ENCODE peak calls at places on chromosomes 1 and 21, in four cellular contexts. S is HepG2, O is A549, C is GM12878. M is an unnamed sample.

GRCh38 chr1:150021191-150021688 is 10.7 kb upstream of the OTUD7B start:
- DNase-seq in C (no peak), O (no peak), S (peak; percentile 95), M (no peak)

GRCh38 chr1:33137800-33138199 is 44.0 kb downstream of the TRIM62 start:
- DNase-seq in S (peak; percentile 32), C (no peak), O (no peak), M (peak; percentile 46)

GRCh38 chr1:183480971-183481431 is 8.7 kb downstream of the SMG7 start:
- DNase-seq in S (no peak), C (peak; percentile 33), O (no peak), M (no peak)

GRCh38 chr1:214463596-214463995 is 87.8 kb downstream of the PTPN14 start:
- DNase-seq in O (no peak), C (no peak), S (no peak), M (no peak)

GRCh38 chr1:79614762-79615161 is 608.2 kb upstream of the ADGRL4 start:
- DNase-seq in S (no peak), C (no peak), O (no peak), M (no peak)

GRCh38 chr1:26075421-26076144 is 8.2 kb upstream of the TRIM63 start:
- DNase-seq in C (no peak), S (no peak), O (no peak), M (no peak)

GRCh38 chr21:39258207-39258606 is 55.2 kb downstream of the BRWD1 start:
- DNase-seq in O (no peak), C (no peak), S (no peak), M (no peak)

GRCh38 chr1:234500269-234500668 is 21.3 kb upstream of the TARBP1 start:
- DNase-seq in S (no peak), O (no peak), C (no peak), M (no peak)

GRCh38 chr1:90132306-90132705 is 137.4 kb downstream of the ZNF326 start:
- DNase-seq in O (no peak), S (no peak), C (no peak), M (no peak)

GRCh38 chr21:14901482-14901958 is 163.3 kb downstream of the NRIP1 start:
- DNase-seq in C (no peak), S (no peak), O (no peak), M (no peak)

GRCh38 chr1:99503276-99503747 is 142.6 kb upstream of the PALMD start:
- DNase-seq in C (no peak), O (no peak), S (no peak), M (no peak)

GRCh38 chr1:165827199-165828102 is at the start of gene UCK2:
- DNase-seq in C (no peak), O (peak; percentile 89), S (peak; percentile 71), M (peak; percentile 95)

GRCh38 chr1:4724695-4725250 is 70.4 kb downstream of the AJAP1 start:
- DNase-seq in O (no peak), S (no peak), C (no peak), M (no peak)

GRCh38 chr1:175904808-175905207 is 161.4 kb upstream of the TNR start:
- DNase-seq in C (no peak), S (no peak), O (no peak), M (no peak)

GRCh38 chr1:8252266-8252951 is 65.5 kb upstream of the SLC45A1 start:
- DNase-seq in C (no peak), S (no peak), O (no peak), M (no peak)

GRCh38 chr1:93722081-93723031 is 40.7 kb upstream of the BCAR3 start:
- DNase-seq in S (no peak), O (no peak), C (no peak), M (peak; percentile 50)

GRCh38 chr1:1206376-1207253 is at the start of gene TNFRSF18:
- DNase-seq in O (no peak), C (no peak), S (no peak), M (peak; percentile 62)

GRCh38 chr1:108851567-108851966 is 5.3 kb downstream of the AKNAD1 start:
- DNase-seq in C (no peak), O (no peak), S (no peak), M (no peak)

GRCh38 chr1:28835237-28835650 is 23.3 kb downstream of the OPRD1 start:
- DNase-seq in C (no peak), S (no peak), O (no peak), M (peak; percentile 85)

GRCh38 chr1:152185544-152186391 is 26.7 kb upstream of the RPTN start:
- DNase-seq in O (peak; percentile 44), S (peak; percentile 53), C (no peak), M (peak; percentile 57)

GRCh38 chr1:39406533-39407478 is 84.6 kb upstream of the BMP8A start:
- DNase-seq in O (no peak), C (no peak), S (peak; percentile 21), M (no peak)

GRCh38 chr1:165773324-165773965 is 4.8 kb upstream of the TMCO1 start:
- DNase-seq in C (no peak), S (peak; percentile 45), O (no peak), M (no peak)

GRCh38 chr1:58047265-58047858 is 499.2 kb downstream of the OMA1 start:
- DNase-seq in O (peak; percentile 10), C (no peak), S (peak; percentile 6), M (peak; percentile 76)

DNA sequence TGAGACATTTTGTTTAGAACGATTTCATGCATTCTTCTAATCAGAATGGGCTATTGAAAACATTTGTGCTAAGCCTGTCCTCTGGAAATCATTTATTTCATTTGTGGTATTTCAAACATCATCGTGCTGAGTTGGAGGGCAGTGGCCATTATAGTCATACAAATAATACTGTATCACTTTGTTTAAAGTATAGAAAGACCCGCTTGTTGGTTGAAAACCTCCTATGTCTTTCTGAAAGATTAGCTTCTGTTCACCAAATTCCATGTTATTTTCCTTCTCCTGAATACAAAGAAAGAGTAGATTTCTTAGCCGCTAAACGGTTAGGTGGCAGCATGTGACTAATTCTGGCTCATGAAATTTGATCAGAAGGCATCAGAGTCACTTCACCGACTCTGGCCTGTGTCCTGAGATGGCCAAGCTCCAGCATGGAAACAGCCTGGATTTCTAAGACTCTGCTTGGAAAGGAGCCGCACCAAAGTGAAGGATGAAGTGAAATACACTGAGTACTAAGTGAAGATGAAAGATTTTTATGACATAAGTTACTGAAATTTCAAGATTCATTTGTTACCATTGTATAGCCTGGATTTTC is 355.1 kb downstream of the USP25 start:
- DNase-seq in C (no peak), O (no peak), S (no peak), M (no peak)
- TF ChIP-seq PBX3 in C (no peak), O (no peak), S (no peak), M (no peak)

GRCh38 chr21:46125846-46126301 is 28.0 kb downstream of the COL6A2 start:
- DNase-seq in C (no peak), S (no peak), O (no peak), M (no peak)

GRCh38 chr21:46124083-46124925 is 26.4 kb downstream of the COL6A2 start:
- DNase-seq in S (no peak), O (no peak), C (no peak), M (peak; percentile 20)

GRCh38 chr21:46126321-46127238 is 28.7 kb downstream of the COL6A2 start:
- DNase-seq in C (no peak), O (no peak), S (no peak), M (peak; percentile 38)

GRCh38 chr21:46122758-46123683 is 25.1 kb downstream of the COL6A2 start:
- DNase-seq in O (no peak), S (no peak), C (no peak), M (peak; percentile 21)

GRCh38 chr21:46124926-46125845 is 27.3 kb downstream of the COL6A2 start:
- DNase-seq in C (no peak), O (no peak), S (no peak), M (peak; percentile 21)
- TF ChIP-seq PBX3 in C (no peak), O (no peak), S (no peak), M (no peak)

GRCh38 chr1:94843430-94843829 is 23.3 kb downstream of the SLC44A3 start:
- DNase-seq in S (no peak), O (no peak), C (no peak), M (no peak)
- TF ChIP-seq PBX3 in S (no peak), O (no peak), C (no peak), M (no peak)

GRCh38 chr1:74334147-74334546 is 99.0 kb downstream of the TNNI3K start:
- DNase-seq in C (no peak), O (no peak), S (no peak), M (no peak)
- TF ChIP-seq PBX3 in C (no peak), O (no peak), S (no peak), M (no peak)

GRCh38 chr1:224565611-224566406 is 50.3 kb upstream of the CNIH3 start:
- DNase-seq in O (no peak), C (no peak), S (no peak), M (no peak)
- TF ChIP-seq PBX3 in O (no peak), C (no peak), S (no peak), M (no peak)

DNA sequence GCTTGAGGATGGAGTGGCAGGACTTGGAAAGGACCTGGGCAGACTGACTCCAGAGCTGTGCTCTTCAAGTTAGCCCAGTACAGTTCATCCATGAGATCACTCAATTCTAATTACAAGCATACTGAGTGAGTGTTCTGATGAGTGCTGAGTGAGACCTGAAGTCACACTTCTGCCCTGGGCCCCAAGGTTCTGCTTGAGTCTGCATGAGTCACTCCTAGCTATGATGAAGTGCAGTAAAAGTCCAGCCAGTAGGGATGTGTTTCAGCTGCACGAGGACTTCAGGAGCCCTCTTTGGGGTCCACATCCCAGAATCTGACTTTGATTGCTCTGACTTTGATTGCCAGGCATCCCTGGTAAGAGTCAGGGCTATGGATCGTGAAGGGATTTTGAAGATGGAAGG is 35.8 kb downstream of the PLEKHA6 start:
- DNase-seq in O (peak; percentile 44), C (no peak), S (no peak), M (no peak)
- TF ChIP-seq PBX3 in O (no peak), C (no peak), S (no peak), M (no peak)

DNA sequence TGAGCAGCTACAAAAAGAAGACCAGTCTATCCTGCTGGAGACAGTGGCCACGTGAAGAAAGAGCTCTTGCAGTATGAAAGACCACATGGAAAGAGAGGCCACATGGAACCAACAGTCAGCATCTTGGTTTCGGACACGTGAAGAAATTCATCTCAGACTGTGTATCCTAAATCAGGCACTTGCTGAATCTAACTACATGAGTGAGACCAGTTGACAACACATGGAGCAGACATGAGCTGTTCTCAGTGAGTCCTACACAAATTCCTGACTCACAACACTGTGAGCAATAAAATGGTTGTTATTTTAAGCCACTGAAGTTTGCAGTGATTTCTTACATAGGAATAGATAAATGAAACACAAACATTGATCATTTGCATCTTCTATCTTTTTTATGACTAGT is 2.4 kb upstream of the TAF1A start:
- DNase-seq in S (no peak), O (no peak), C (no peak), M (no peak)
- TF ChIP-seq PBX3 in S (no peak), O (no peak), C (no peak), M (no peak)